ENCODE peak calls at places on chromosomes 1 and 21, in eight cellular contexts. P is left ventricle myocardium inferior, J is heart left ventricle, A is astrocyte, I is AG04450, Y is Peyer's patch, W is GM12865, G is stomach. S is an unnamed sample.

GRCh38 chr1:36603461-36603860 is 120.7 kb upstream of the CSF3R start:
- DNase-seq in P (no peak), J (no peak), A (no peak), I (no peak), Y (no peak), W (no peak), G (no peak), S (no peak)

GRCh38 chr1:235960799-235961198 is 94.1 kb upstream of the LYST start:
- DNase-seq in P (no peak), J (no peak), A (no peak), I (no peak), Y (no peak), W (no peak), G (no peak), S (no peak)

GRCh38 chr1:153977250-153978240 is at the start of gene JTB:
- DNase-seq in P (peak), J (peak), A (peak), I (no peak), Y (peak), W (peak), G (peak), S (peak)

GRCh38 chr1:154413177-154413576 is 8.0 kb downstream of the IL6R start:
- DNase-seq in P (no peak), J (no peak), A (no peak), I (no peak), Y (no peak), W (no peak), G (no peak), S (no peak)

GRCh38 chr21:31222142-31222541 is 121.9 kb downstream of the TIAM1 start:
- DNase-seq in P (no peak), J (no peak), A (peak), I (no peak), Y (no peak), W (no peak), G (no peak), S (no peak)

GRCh38 chr1:39105061-39105840 is 79.1 kb downstream of the NDUFS5 start:
- DNase-seq in P (peak), J (peak), A (no peak), I (no peak), Y (peak), W (peak), G (peak), S (peak)

GRCh38 chr1:180415985-180416633 is 86.3 kb downstream of the ACBD6 start:
- DNase-seq in P (no peak), J (no peak), A (peak), I (no peak), Y (no peak), W (peak), G (no peak), S (no peak)

GRCh38 chr1:234309243-234309597 is 64.0 kb upstream of the COA6 start:
- DNase-seq in P (no peak), J (no peak), A (no peak), I (no peak), Y (no peak), W (no peak), G (no peak), S (no peak)

GRCh38 chr1:225908013-225908640 is 15.9 kb downstream of the PYCR2 start:
- DNase-seq in P (no peak), J (no peak), A (no peak), I (no peak), Y (no peak), W (no peak), G (no peak), S (no peak)

GRCh38 chr1:244349103-244349531 is 102.6 kb downstream of the ADSS2 start:
- DNase-seq in P (no peak), J (no peak), A (peak), I (no peak), Y (peak), W (no peak), G (no peak), S (no peak)

GRCh38 chr1:1437904-1438376 is 2.5 kb downstream of the VWA1 start:
- DNase-seq in P (no peak), J (no peak), A (no peak), I (no peak), Y (peak), W (no peak), G (peak), S (no peak)

GRCh38 chr21:35753308-35753707 is 307.0 kb downstream of the SETD4 start:
- DNase-seq in P (no peak), J (no peak), A (no peak), I (no peak), Y (no peak), W (no peak), G (no peak), S (no peak)

GRCh38 chr1:234321211-234321610 is 52.0 kb upstream of the COA6 start:
- DNase-seq in P (no peak), J (no peak), A (no peak), I (no peak), Y (no peak), W (no peak), G (no peak), S (no peak)

GRCh38 chr21:44058652-44058964 is 46.5 kb downstream of the TRAPPC10 start:
- DNase-seq in P (no peak), J (no peak), A (no peak), I (no peak), Y (no peak), W (no peak), G (no peak), S (no peak)

GRCh38 chr1:30335389-30335996 is 387.9 kb downstream of the MATN1 start:
- DNase-seq in P (no peak), J (no peak), A (no peak), I (no peak), Y (no peak), W (no peak), G (peak), S (no peak)

GRCh38 chr1:210332719-210333398 is 4.2 kb downstream of the HHAT start:
- DNase-seq in P (no peak), J (no peak), A (peak), I (no peak), Y (peak), W (peak), G (no peak), S (no peak)

GRCh38 chr1:208077232-208077751 is 166.4 kb upstream of the CD34 start:
- DNase-seq in P (no peak), J (peak), A (no peak), I (no peak), Y (no peak), W (no peak), G (no peak), S (no peak)

GRCh38 chr21:45432575-45433255 is 27.8 kb downstream of the COL18A1 start:
- DNase-seq in P (no peak), J (peak), A (peak), I (no peak), Y (no peak), W (no peak), G (no peak), S (no peak)

GRCh38 chr1:114468047-114468446 is 43.0 kb downstream of the TRIM33 start:
- DNase-seq in P (no peak), J (no peak), A (no peak), I (no peak), Y (no peak), W (peak), G (no peak), S (no peak)

GRCh38 chr1:186983327-186983726 is 154.6 kb downstream of the PLA2G4A start:
- DNase-seq in P (peak), J (no peak), A (peak), I (peak), Y (peak), W (no peak), G (no peak), S (no peak)

GRCh38 chr21:42219606-42220137 is 732 bp downstream of the ABCG1 start:
- DNase-seq in P (peak), J (peak), A (no peak), I (no peak), Y (peak), W (no peak), G (peak), S (peak)

GRCh38 chr1:168227620-168228019 is 1.8 kb downstream of the SFT2D2 start:
- DNase-seq in P (no peak), J (no peak), A (peak), I (no peak), Y (no peak), W (peak), G (no peak), S (no peak)

GRCh38 chr1:108597041-108597440 is 37.1 kb downstream of the EEIG2 start:
- DNase-seq in P (no peak), J (no peak), A (no peak), I (no peak), Y (no peak), W (no peak), G (no peak), S (no peak)

GRCh38 chr1:2095394-2095793 is 45.2 kb downstream of the PRKCZ start:
- DNase-seq in P (no peak), J (no peak), A (no peak), I (no peak), Y (no peak), W (no peak), G (no peak), S (no peak)

GRCh38 chr1:230191079-230191478 is 124.0 kb downstream of the GALNT2 start:
- DNase-seq in P (peak), J (peak), A (peak), I (no peak), Y (peak), W (no peak), G (peak), S (no peak)

GRCh38 chr1:218613105-218613504 is 268.0 kb downstream of the TGFB2 start:
- DNase-seq in P (no peak), J (no peak), A (no peak), I (no peak), Y (no peak), W (no peak), G (no peak), S (no peak)

GRCh38 chr1:204065174-204065985 is 7.5 kb upstream of the SOX13 start:
- DNase-seq in P (peak), J (peak), A (no peak), I (no peak), Y (peak), W (no peak), G (peak), S (no peak)

GRCh38 chr1:89781494-89782126 is 39.2 kb upstream of the LRRC8D start:
- DNase-seq in P (no peak), J (no peak), A (peak), I (no peak), Y (no peak), W (peak), G (no peak), S (no peak)

GRCh38 chr1:212613440-212614335 is 5.1 kb downstream of the ATF3 start:
- DNase-seq in P (no peak), J (no peak), A (no peak), I (no peak), Y (no peak), W (peak), G (no peak), S (no peak)

GRCh38 chr1:203359010-203359571 is 8.2 kb upstream of the FMOD start:
- DNase-seq in P (no peak), J (no peak), A (no peak), I (no peak), Y (peak), W (no peak), G (no peak), S (no peak)

GRCh38 chr1:61318319-61319125 is 236.2 kb downstream of the NFIA start:
- DNase-seq in P (no peak), J (no peak), A (peak), I (peak), Y (peak), W (peak), G (no peak), S (no peak)

GRCh38 chr1:81420760-81421159 is 380.0 kb upstream of the ADGRL2 start:
- DNase-seq in P (no peak), J (no peak), A (peak), I (no peak), Y (no peak), W (peak), G (no peak), S (no peak)

GRCh38 chr21:42616366-42617340 is 36.8 kb upstream of the PDE9A start:
- DNase-seq in P (no peak), J (no peak), A (no peak), I (no peak), Y (peak), W (no peak), G (no peak), S (no peak)

GRCh38 chr1:93993731-93994130 is 84.5 kb upstream of the GCLM start:
- DNase-seq in P (no peak), J (no peak), A (peak), I (no peak), Y (no peak), W (no peak), G (no peak), S (no peak)

GRCh38 chr1:108327534-108328462 is 83.9 kb upstream of the NBPF4 start:
- DNase-seq in P (no peak), J (no peak), A (no peak), I (no peak), Y (no peak), W (peak), G (no peak), S (no peak)

GRCh38 chr1:38102576-38102975 is 56.0 kb upstream of the POU3F1 start:
- DNase-seq in P (no peak), J (no peak), A (no peak), I (no peak), Y (no peak), W (no peak), G (no peak), S (no peak)

GRCh38 chr1:160021376-160022074 is 10.3 kb downstream of the PIGM start:
- DNase-seq in P (no peak), J (no peak), A (no peak), I (no peak), Y (no peak), W (no peak), G (no peak), S (no peak)
- TF ChIP-seq CTCF in P (no peak), J (no peak), A (no peak), I (no peak), Y (no peak), W (no peak), G (no peak), S (no peak)

GRCh38 chr1:184775329-184775728 is 20.7 kb upstream of the EDEM3 start:
- DNase-seq in P (no peak), J (no peak), A (no peak), I (no peak), Y (no peak), W (no peak), G (no peak), S (no peak)
- TF ChIP-seq CTCF in P (no peak), J (no peak), A (no peak), I (no peak), Y (no peak), W (no peak), G (no peak), S (no peak)

GRCh38 chr1:147842578-147842977 is 60.0 kb upstream of the GJA8 start:
- DNase-seq in P (no peak), J (no peak), A (no peak), I (no peak), Y (no peak), W (no peak), G (no peak), S (no peak)

GRCh38 chr1:147843486-147843885 is 59.1 kb upstream of the GJA8 start:
- DNase-seq in P (no peak), J (no peak), A (no peak), I (no peak), Y (no peak), W (no peak), G (no peak), S (no peak)

GRCh38 chr1:147837129-147837776 is 65.3 kb upstream of the GJA8 start:
- DNase-seq in P (no peak), J (no peak), A (no peak), I (no peak), Y (no peak), W (no peak), G (no peak), S (no peak)

GRCh38 chr1:147837845-147838363 is 64.7 kb upstream of the GJA8 start:
- DNase-seq in P (no peak), J (no peak), A (no peak), I (no peak), Y (no peak), W (no peak), G (no peak), S (no peak)

DNA sequence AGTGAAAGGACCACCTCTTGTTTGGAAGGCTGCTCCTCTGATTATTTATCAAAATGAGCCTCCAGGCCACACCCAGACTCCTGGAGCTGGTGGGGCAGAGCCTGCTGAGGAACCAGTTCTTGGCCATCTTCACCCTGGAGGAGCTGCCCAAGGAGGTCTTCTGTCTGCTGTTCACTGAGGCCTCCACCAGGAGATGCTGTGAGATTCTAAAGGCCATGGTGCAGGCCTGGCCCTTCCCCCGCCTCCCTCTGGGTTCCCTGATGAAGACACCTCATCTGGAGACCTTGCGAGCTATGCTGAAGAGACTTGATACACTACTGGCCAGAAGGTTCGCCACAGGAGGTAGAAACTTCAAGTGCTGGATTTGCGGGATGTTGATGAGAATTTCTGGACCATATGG is 61.7 kb upstream of the GJA8 start:
- DNase-seq in P (no peak), J (no peak), A (no peak), I (no peak), Y (no peak), W (peak), G (no peak), S (no peak)
- TF ChIP-seq CTCF in P (no peak), J (no peak), A (no peak), I (peak), Y (no peak), W (peak), G (no peak), S (no peak)

DNA sequence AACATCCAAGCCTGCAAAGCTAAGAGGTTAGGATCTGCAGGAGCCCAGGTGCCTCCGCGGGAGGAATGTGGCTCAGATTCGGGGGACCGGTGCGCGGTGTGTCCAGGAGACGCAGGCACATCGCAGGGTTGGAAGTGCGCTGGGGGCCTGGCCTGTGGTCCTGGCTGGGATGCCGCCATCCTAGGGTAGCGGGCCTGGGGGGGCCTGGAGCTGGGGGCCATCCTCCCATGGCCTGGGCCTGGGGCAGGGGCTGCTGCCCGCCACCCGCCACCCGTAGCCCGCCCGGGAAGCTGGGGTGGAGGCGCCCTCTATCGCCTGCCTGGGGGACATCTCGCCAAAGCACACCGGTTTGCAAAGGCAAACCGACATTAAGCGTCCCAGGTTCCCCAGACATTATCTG is 170.6 kb upstream of the ARHGEF16 start:
- DNase-seq in P (peak), J (peak), A (no peak), I (no peak), Y (no peak), W (no peak), G (peak), S (peak)
- TF ChIP-seq CTCF in P (peak), J (peak), A (peak), I (peak), Y (no peak), W (peak), G (no peak), S (peak)

GRCh38 chr1:101995984-101996731 is 568 bp downstream of the OLFM3 start:
- DNase-seq in P (no peak), J (no peak), A (no peak), I (no peak), Y (no peak), W (no peak), G (no peak), S (peak)

GRCh38 chr1:102002057-102002456 is 5.3 kb upstream of the OLFM3 start:
- DNase-seq in P (no peak), J (no peak), A (no peak), I (no peak), Y (no peak), W (no peak), G (no peak), S (no peak)

GRCh38 chr1:101993703-101994102 is 3.0 kb downstream of the OLFM3 start:
- DNase-seq in P (no peak), J (no peak), A (no peak), I (no peak), Y (no peak), W (no peak), G (no peak), S (no peak)

GRCh38 chr1:101992816-101993575 is 3.7 kb downstream of the OLFM3 start:
- DNase-seq in P (no peak), J (no peak), A (no peak), I (no peak), Y (no peak), W (no peak), G (no peak), S (no peak)

DNA sequence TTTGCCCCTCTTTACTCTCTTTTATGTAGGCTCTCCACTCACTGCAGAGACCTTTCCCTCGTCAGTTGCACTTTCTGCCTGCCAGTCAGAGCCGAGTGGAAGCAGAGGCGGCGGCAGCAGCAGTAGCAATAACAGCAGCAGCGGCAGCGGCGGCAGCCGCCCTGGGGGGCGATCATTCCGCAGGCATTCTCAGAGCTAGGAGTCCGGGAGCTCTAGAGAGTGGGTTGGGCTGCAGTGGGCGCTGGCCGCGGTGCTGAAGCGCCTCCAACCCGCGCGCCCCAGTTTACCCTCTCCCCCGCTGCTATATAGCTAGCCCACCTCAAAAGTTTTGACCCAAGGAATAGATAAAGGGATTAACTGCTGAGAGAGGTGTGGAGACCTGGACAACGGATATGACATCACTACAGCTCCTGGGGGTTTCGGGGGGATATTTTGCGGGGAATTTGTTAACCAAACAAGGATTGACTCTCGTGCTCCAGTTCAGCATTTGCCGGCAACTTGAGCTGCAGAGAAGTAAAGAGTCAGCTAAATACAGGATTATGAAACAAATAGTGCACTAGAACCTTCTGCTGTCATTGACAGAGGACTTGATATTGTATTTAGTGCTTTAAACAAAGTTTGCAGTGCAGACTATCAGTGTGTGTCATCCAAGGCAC is at the start of gene OLFM3:
- DNase-seq in P (no peak), J (peak), A (peak), I (no peak), Y (no peak), W (peak), G (no peak), S (peak)
- TF ChIP-seq CTCF in P (no peak), J (no peak), A (no peak), I (no peak), Y (no peak), W (no peak), G (no peak), S (no peak)

DNA sequence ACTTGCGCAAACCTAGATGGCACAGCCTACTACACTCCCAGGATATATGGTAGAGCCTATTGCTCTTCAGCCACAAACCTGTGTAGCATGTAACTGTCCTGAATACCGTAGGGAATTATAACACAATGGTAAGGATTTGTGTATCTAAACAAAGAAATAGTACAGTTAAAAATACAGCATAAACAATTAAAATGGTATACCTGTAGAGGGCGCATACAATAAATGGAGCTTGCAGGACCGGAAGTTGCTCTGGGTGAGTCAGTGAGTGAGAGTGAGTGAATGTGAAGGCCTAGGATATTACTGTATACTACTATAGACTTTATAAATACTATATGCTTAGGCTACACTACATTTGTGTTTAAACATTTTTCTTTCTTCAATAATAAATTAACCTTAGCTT is 99.3 kb downstream of the PLD5 start:
- DNase-seq in P (no peak), J (no peak), A (no peak), I (no peak), Y (no peak), W (peak), G (no peak), S (no peak)
- TF ChIP-seq CTCF in P (no peak), J (no peak), A (no peak), I (no peak), Y (no peak), W (no peak), G (no peak), S (peak)

GRCh38 chr1:9314711-9315379 is 22.2 kb downstream of the SPSB1 start:
- DNase-seq in P (no peak), J (no peak), A (no peak), I (no peak), Y (no peak), W (no peak), G (no peak), S (no peak)
- TF ChIP-seq CTCF in P (no peak), J (no peak), A (no peak), I (no peak), Y (no peak), W (no peak), G (no peak), S (no peak)

GRCh38 chr21:23452384-23453083 is 2154.7 kb downstream of the MRPL39 start:
- DNase-seq in P (no peak), J (no peak), A (no peak), I (no peak), Y (no peak), W (peak), G (no peak), S (peak)
- TF ChIP-seq CTCF in P (peak), J (peak), A (no peak), I (no peak), Y (no peak), W (peak), G (no peak), S (no peak)